ENCODE peak calls at places on chromosome 16, in seven cellular contexts. B is left colon; H is activated CD4-positive, CD25-positive, alpha-beta regulatory T cell treated with anti-CD3 and anti-CD28 coated beads, Interleukin-2, amount 50 U/mL, for 16 hours; U is GM03348; Z is iris pigment epithelial cell; C is SJCRH30; G is neural crest cell. O is an unnamed sample.

GRCh38 chr16:81376880-81377279 is 62.1 kb downstream of the GAN start:
- DNase-seq in G (no peak), H (no peak), B (no peak), Z (peak), C (no peak), U (no peak), O (no peak)

GRCh38 chr16:84738255-84739038 is 38.6 kb downstream of the USP10 start:
- DNase-seq in B (peak), Z (peak), U (peak), H (peak), C (peak), G (peak), O (peak)

GRCh38 chr16:30846649-30847402 is 47.1 kb downstream of the BCL7C start:
- DNase-seq in U (no peak), G (no peak), H (no peak), B (no peak), C (no peak), Z (no peak), O (no peak)

GRCh38 chr16:48537909-48538745 is 71.9 kb downstream of the N4BP1 start:
- DNase-seq in Z (peak), C (peak), G (no peak), B (peak), H (no peak), U (no peak), O (no peak)

GRCh38 chr16:30797670-30798309 is 10.8 kb upstream of the ZNF629 start:
- DNase-seq in C (no peak), Z (no peak), G (no peak), B (no peak), H (no peak), U (no peak), O (no peak)

GRCh38 chr16:28166394-28167208 is 45.2 kb downstream of the XPO6 start:
- DNase-seq in G (no peak), C (no peak), H (no peak), Z (peak), B (no peak), U (no peak), O (no peak)

GRCh38 chr16:11913425-11914079 is 2.2 kb downstream of the GSPT1 start:
- DNase-seq in B (no peak), G (no peak), C (no peak), H (peak), U (no peak), Z (no peak), O (no peak)

GRCh38 chr16:73065617-73066313 is 17.8 kb upstream of the ZFHX3 start:
- DNase-seq in C (no peak), B (peak), U (no peak), Z (no peak), H (no peak), G (no peak), O (peak)

GRCh38 chr16:824194-824593 is 23.7 kb upstream of the GNG13 start:
- DNase-seq in Z (no peak), U (no peak), H (no peak), B (no peak), C (no peak), G (no peak), O (no peak)

GRCh38 chr16:54931041-54931756 is 534 bp downstream of the IRX5 start:
- DNase-seq in U (peak), H (no peak), C (peak), G (peak), Z (peak), B (peak), O (no peak)

GRCh38 chr16:70157477-70158260 is 15.9 kb upstream of the CLEC18C start:
- DNase-seq in U (no peak), H (no peak), C (no peak), G (no peak), B (no peak), Z (no peak), O (no peak)

GRCh38 chr16:9102379-9102778 is 10.9 kb downstream of the HAPSTR1 start:
- DNase-seq in B (no peak), C (no peak), G (no peak), Z (peak), U (peak), H (no peak), O (no peak)

O was measured in tibial nerve.